ENCODE peak calls at places on chromosomes 16 and 17, in ten cellular contexts. T is sigmoid colon, R is prostate gland, Y is tibial nerve, Q is HAP-1, H is fibroblast of villous mesenchyme, I is neural progenitor cell, K is HL-60, W is cardiac muscle cell, P is AG10803. B is an unnamed sample.

GRCh38 chr17:72890711-72891110 is 201.8 kb downstream of the SLC39A11 start:
- DNase-seq in T (no peak), R (no peak), Y (no peak), Q (no peak), H (peak), I (no peak), K (no peak), W (peak), P (peak), B (no peak)

GRCh38 chr16:3771513-3771912 is 54.2 kb upstream of the TRAP1 start:
- DNase-seq in T (no peak), R (no peak), Y (no peak), Q (no peak), H (no peak), I (no peak), K (no peak), W (no peak), P (no peak), B (no peak)

GRCh38 chr16:27724491-27724878 is 174.5 kb downstream of the KATNIP start:
- DNase-seq in T (no peak), R (peak), Y (no peak), Q (no peak), H (peak), I (no peak), K (no peak), W (no peak), P (peak), B (no peak)

GRCh38 chr16:63302841-63303240 is 1266.6 kb upstream of the CDH8 start:
- DNase-seq in T (no peak), R (no peak), Y (no peak), Q (no peak), H (no peak), I (no peak), K (no peak), W (no peak), P (no peak), B (no peak)

GRCh38 chr17:28575126-28575795 is 1.4 kb downstream of the ALDOC start:
- DNase-seq in T (no peak), R (no peak), Y (no peak), Q (no peak), H (no peak), I (peak), K (no peak), W (no peak), P (no peak), B (no peak)

GRCh38 chr16:19583665-19584300 is 28.3 kb downstream of the VPS35L start:
- DNase-seq in T (no peak), R (peak), Y (no peak), Q (peak), H (peak), I (peak), K (peak), W (peak), P (peak), B (no peak)

GRCh38 chr17:26792486-26792885 is 501.4 kb upstream of the WSB1 start:
- DNase-seq in T (no peak), R (no peak), Y (no peak), Q (peak), H (peak), I (no peak), K (no peak), W (peak), P (peak), B (no peak)

GRCh38 chr17:59377410-59377809 is 46.0 kb downstream of the YPEL2 start:
- DNase-seq in T (peak), R (no peak), Y (no peak), Q (no peak), H (no peak), I (no peak), K (no peak), W (no peak), P (peak), B (no peak)

GRCh38 chr16:10325783-10326543 is 59.9 kb upstream of the ATF7IP2 start:
- DNase-seq in T (no peak), R (no peak), Y (no peak), Q (no peak), H (no peak), I (no peak), K (no peak), W (peak), P (no peak), B (no peak)

GRCh38 chr16:20676268-20676828 is 21.1 kb downstream of the ACSM1 start:
- DNase-seq in T (no peak), R (peak), Y (no peak), Q (no peak), H (no peak), I (no peak), K (peak), W (peak), P (no peak), B (no peak)

GRCh38 chr16:9077001-9077809 is 14.2 kb upstream of the HAPSTR1 start:
- DNase-seq in T (no peak), R (no peak), Y (no peak), Q (no peak), H (peak), I (no peak), K (peak), W (no peak), P (peak), B (no peak)

GRCh38 chr17:31629696-31630470 is 229.2 kb downstream of the COPRS start:
- DNase-seq in T (no peak), R (no peak), Y (no peak), Q (no peak), H (peak), I (no peak), K (no peak), W (peak), P (peak), B (no peak)

GRCh38 chr17:15265131-15265530 is at the start of gene PMP22:
- DNase-seq in T (peak), R (no peak), Y (no peak), Q (no peak), H (no peak), I (no peak), K (no peak), W (peak), P (no peak), B (peak)

GRCh38 chr16:80828495-80828894 is 24.1 kb upstream of the CDYL2 start:
- DNase-seq in T (no peak), R (no peak), Y (no peak), Q (no peak), H (no peak), I (no peak), K (no peak), W (no peak), P (no peak), B (no peak)

GRCh38 chr17:78130439-78131101 is at the start of gene TMC8:
- DNase-seq in T (no peak), R (no peak), Y (no peak), Q (no peak), H (no peak), I (no peak), K (peak), W (no peak), P (no peak), B (peak)

GRCh38 chr17:55624789-55625433 is 97.8 kb downstream of the TMEM100 start:
- DNase-seq in T (no peak), R (no peak), Y (no peak), Q (no peak), H (no peak), I (no peak), K (no peak), W (no peak), P (no peak), B (no peak)

GRCh38 chr16:57544129-57544653 is 1.7 kb downstream of the ADGRG5 start:
- DNase-seq in T (no peak), R (no peak), Y (no peak), Q (no peak), H (no peak), I (no peak), K (peak), W (peak), P (no peak), B (peak)

GRCh38 chr17:8341456-8341855 is 1.8 kb downstream of the ODF4 start:
- DNase-seq in T (no peak), R (no peak), Y (no peak), Q (no peak), H (no peak), I (no peak), K (no peak), W (no peak), P (peak), B (no peak)

GRCh38 chr17:52147872-52148271 is 10.6 kb downstream of the CA10 start:
- DNase-seq in T (no peak), R (no peak), Y (no peak), Q (no peak), H (no peak), I (no peak), K (peak), W (no peak), P (no peak), B (no peak)

GRCh38 chr16:53067675-53068074 is 12.9 kb downstream of the CHD9 start:
- DNase-seq in T (no peak), R (no peak), Y (no peak), Q (no peak), H (no peak), I (no peak), K (no peak), W (no peak), P (no peak), B (no peak)
- H3K4me3 ChIP-seq in T (no peak), R (no peak), Y (no peak), Q (no peak), H (no peak), I (no peak), K (no peak), W (no peak), P (no peak), B (no peak)

GRCh38 chr16:67207116-67207856 is 8.4 kb downstream of the ELMO3 start:
- DNase-seq in T (no peak), R (no peak), Y (no peak), Q (no peak), H (no peak), I (peak), K (no peak), W (no peak), P (no peak), B (no peak)
- H3K4me3 ChIP-seq in T (no peak), R (no peak), Y (no peak), Q (no peak), H (no peak), I (no peak), K (no peak), W (no peak), P (no peak), B (no peak)

GRCh38 chr16:1870365-1871082 is 1.4 kb downstream of the MEIOB start:
- DNase-seq in T (no peak), R (no peak), Y (no peak), Q (no peak), H (peak), I (no peak), K (no peak), W (peak), P (peak), B (no peak)

GRCh38 chr16:1877089-1877488 is 5.1 kb upstream of the MEIOB start:
- DNase-seq in T (peak), R (no peak), Y (no peak), Q (no peak), H (no peak), I (no peak), K (no peak), W (no peak), P (no peak), B (peak)

GRCh38 chr16:1876468-1876867 is 4.5 kb upstream of the MEIOB start:
- DNase-seq in T (peak), R (no peak), Y (no peak), Q (no peak), H (no peak), I (no peak), K (no peak), W (no peak), P (no peak), B (peak)

GRCh38 chr16:1874854-1875253 is 2.9 kb upstream of the MEIOB start:
- DNase-seq in T (no peak), R (no peak), Y (no peak), Q (no peak), H (no peak), I (no peak), K (no peak), W (no peak), P (no peak), B (no peak)

GRCh38 chr16:1871974-1872635 is at the start of gene MEIOB:
- DNase-seq in T (no peak), R (no peak), Y (no peak), Q (no peak), H (peak), I (peak), K (peak), W (peak), P (no peak), B (peak)
- H3K4me3 ChIP-seq in T (peak), R (no peak), Y (no peak), Q (peak), H (peak), I (peak), K (peak), W (peak), P (peak), B (no peak)

GRCh38 chr16:89506791-89507191 is 1.4 kb upstream of the SPG7 start:
- DNase-seq in T (no peak), R (no peak), Y (no peak), Q (no peak), H (no peak), I (no peak), K (peak), W (peak), P (no peak), B (no peak)
- H3K4me3 ChIP-seq in T (peak), R (peak), Y (peak), Q (peak), H (peak), I (peak), K (no peak), W (no peak), P (peak), B (no peak)

GRCh38 chr17:40335620-40336019 is 26.6 kb downstream of the RARA start:
- DNase-seq in T (no peak), R (no peak), Y (no peak), Q (no peak), H (no peak), I (no peak), K (no peak), W (no peak), P (no peak), B (no peak)

GRCh38 chr17:40338058-40338457 is 26.5 kb downstream of the GJD3 start:
- DNase-seq in T (no peak), R (no peak), Y (no peak), Q (no peak), H (no peak), I (no peak), K (peak), W (no peak), P (no peak), B (no peak)

GRCh38 chr17:40340327-40340726 is 24.2 kb downstream of the GJD3 start:
- DNase-seq in T (no peak), R (no peak), Y (no peak), Q (no peak), H (no peak), I (no peak), K (no peak), W (no peak), P (no peak), B (no peak)

GRCh38 chr17:40339068-40339699 is 25.4 kb downstream of the GJD3 start:
- DNase-seq in T (no peak), R (no peak), Y (no peak), Q (no peak), H (peak), I (no peak), K (peak), W (no peak), P (no peak), B (no peak)

DNA sequence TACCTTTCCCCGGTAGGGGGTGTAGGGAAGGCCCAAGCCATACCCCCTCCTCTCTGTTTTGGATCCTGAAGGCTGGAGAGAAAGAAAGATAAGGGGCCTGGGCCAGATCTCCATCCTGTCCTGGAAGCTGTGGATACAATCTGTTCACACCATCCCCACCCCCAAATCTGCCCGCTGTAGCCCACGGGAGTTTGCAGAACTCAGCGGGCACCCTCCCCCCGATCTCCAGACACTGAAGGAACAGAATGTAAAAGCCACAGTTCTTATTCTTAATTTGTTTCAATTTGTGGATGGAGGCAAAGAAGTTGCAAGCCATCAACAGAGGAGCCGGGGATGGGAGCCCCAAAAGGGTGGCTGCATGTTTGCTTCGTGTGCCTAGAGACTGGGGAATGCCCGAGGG is 27.2 kb downstream of the GJD3 start:
- DNase-seq in T (no peak), R (no peak), Y (no peak), Q (no peak), H (no peak), I (no peak), K (no peak), W (no peak), P (no peak), B (no peak)
- H3K4me3 ChIP-seq in T (no peak), R (no peak), Y (no peak), Q (no peak), H (no peak), I (no peak), K (no peak), W (no peak), P (no peak), B (no peak)

DNA sequence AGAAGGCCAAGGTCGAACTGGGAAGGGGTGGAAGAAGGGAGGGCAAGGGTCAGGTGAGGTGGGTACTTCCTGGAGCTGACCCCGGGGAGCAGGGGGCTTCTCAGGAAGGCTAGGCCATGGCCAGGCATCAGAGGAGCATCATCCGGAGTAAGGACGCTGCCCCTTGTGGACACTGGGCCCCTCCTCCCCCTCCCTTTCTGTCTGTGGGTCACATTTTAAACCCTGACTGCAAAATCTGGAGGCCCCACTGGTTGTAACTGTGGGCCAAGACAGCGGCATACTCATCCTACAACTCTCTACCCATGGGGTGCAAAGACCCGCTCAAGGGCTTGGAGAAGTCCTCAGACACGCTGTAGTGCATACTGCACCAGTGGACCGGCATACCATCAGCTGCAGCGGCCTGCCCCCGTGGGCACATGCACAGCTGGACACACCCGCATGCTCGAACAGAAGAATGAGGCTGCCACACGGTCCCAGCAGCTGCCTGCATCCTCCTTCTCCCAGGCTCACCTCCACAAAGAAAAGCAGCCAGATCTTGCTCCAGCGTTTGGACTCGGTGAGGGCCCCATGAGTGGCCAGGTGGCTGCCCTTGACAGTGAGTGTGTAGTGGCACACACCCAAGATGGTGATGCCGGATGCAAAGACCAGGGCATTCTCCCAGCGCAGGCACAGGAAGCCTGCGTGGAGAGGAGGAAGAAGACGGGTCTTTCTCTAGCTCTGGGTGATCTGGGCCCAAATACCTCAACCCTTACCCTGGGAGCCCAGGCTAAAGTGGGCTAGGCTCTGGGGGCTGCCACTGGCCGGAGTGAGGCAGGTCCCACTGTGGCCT is 1.2 kb downstream of the FADS6 start:
- DNase-seq in T (no peak), R (no peak), Y (no peak), Q (no peak), H (no peak), I (no peak), K (no peak), W (no peak), P (no peak), B (no peak)
- H3K4me3 ChIP-seq in T (no peak), R (no peak), Y (no peak), Q (no peak), H (no peak), I (no peak), K (no peak), W (no peak), P (no peak), B (peak)

GRCh38 chr17:48603959-48604769 is 622 bp downstream of the HOXB6 start:
- DNase-seq in T (no peak), R (no peak), Y (no peak), Q (no peak), H (no peak), I (no peak), K (no peak), W (no peak), P (no peak), B (peak)
- H3K4me3 ChIP-seq in T (peak), R (no peak), Y (peak), Q (no peak), H (peak), I (no peak), K (no peak), W (no peak), P (peak), B (no peak)